ENCODE peak calls at places on chromosomes 13 and 19, in seven cellular contexts. E is spleen, N is GM23338, S is upper lobe of left lung, G is breast epithelium, C is HCT116, O is esophagus muscularis mucosa. M is an unnamed sample.

GRCh38 chr13:71395053-71395452 is 472.0 kb downstream of the DACH1 start:
- DNase-seq in N (no peak), G (no peak), O (no peak), S (no peak), C (no peak), E (no peak), M (no peak)

GRCh38 chr19:13417054-13417453 is 89.2 kb downstream of the CACNA1A start:
- DNase-seq in C (no peak), S (no peak), N (no peak), O (no peak), E (no peak), G (no peak), M (no peak)

GRCh38 chr19:7512400-7512851 is 3.5 kb upstream of the ZNF358 start:
- DNase-seq in S (no peak), C (no peak), E (no peak), N (peak; percentile 53), G (no peak), O (no peak), M (no peak)

GRCh38 chr13:94617389-94618000 is 15.8 kb downstream of the GPR180 start:
- DNase-seq in N (peak; percentile 35), O (no peak), C (no peak), G (no peak), S (no peak), E (no peak), M (no peak)

GRCh38 chr19:17671906-17672305 is 16.2 kb downstream of the UNC13A start:
- DNase-seq in O (no peak), N (peak; percentile 87), G (no peak), S (no peak), E (no peak), C (peak; percentile 68), M (no peak)

GRCh38 chr13:57470491-57470890 is 161.1 kb upstream of the PCDH17 start:
- DNase-seq in G (no peak), E (no peak), C (no peak), S (no peak), N (no peak), O (no peak), M (peak; percentile 72)

GRCh38 chr19:1756705-1757445 is 3.6 kb downstream of the ONECUT3 start:
- DNase-seq in S (no peak), E (no peak), N (no peak), G (no peak), O (no peak), C (no peak), M (no peak)

GRCh38 chr13:111575719-111576118 is 255.3 kb downstream of the TEX29 start:
- DNase-seq in G (no peak), N (no peak), S (no peak), O (no peak), E (no peak), C (no peak), M (no peak)

GRCh38 chr13:106520205-106521004 is 15.1 kb downstream of the EFNB2 start:
- DNase-seq in O (no peak), N (peak; percentile 43), E (no peak), S (no peak), G (no peak), C (no peak), M (no peak)

GRCh38 chr19:12077375-12077774 is 12.8 kb downstream of the ZNF844 start:
- DNase-seq in C (no peak), O (no peak), S (no peak), E (no peak), N (no peak), G (no peak), M (no peak)

GRCh38 chr13:48954086-48954485 is 21.6 kb upstream of the FNDC3A start:
- DNase-seq in N (no peak), O (no peak), C (no peak), S (no peak), G (no peak), E (no peak), M (no peak)

GRCh38 chr19:5048727-5049553 is 80.0 kb downstream of the KDM4B start:
- DNase-seq in S (no peak), G (no peak), N (no peak), O (no peak), C (no peak), E (no peak), M (no peak)

GRCh38 chr13:108427355-108427754 is 157.8 kb downstream of the TNFSF13B start:
- DNase-seq in E (no peak), N (no peak), G (no peak), C (no peak), S (no peak), O (peak; percentile 57), M (no peak)

GRCh38 chr19:1852294-1852646 is 4.0 kb upstream of the REXO1 start:
- DNase-seq in O (no peak), E (no peak), G (no peak), N (no peak), S (no peak), C (no peak), M (no peak)

GRCh38 chr13:102392810-102393209 is 9.0 kb downstream of the FGF14 start:
- DNase-seq in E (no peak), C (no peak), O (no peak), S (no peak), G (no peak), N (no peak), M (no peak)

GRCh38 chr19:4969772-4970531 is 1.0 kb downstream of the KDM4B start:
- DNase-seq in C (no peak), S (peak; percentile 57), E (peak; percentile 82), O (no peak), N (peak; percentile 32), G (no peak), M (no peak)

GRCh38 chr19:12933287-12934072 is at the start of gene FARSA:
- DNase-seq in S (peak; percentile 96), O (peak; percentile 97), N (peak; percentile 98), C (peak; percentile 83), E (peak; percentile 98), G (peak; percentile 94), M (peak; percentile 47)

GRCh38 chr13:59279024-59279423 is 884.7 kb downstream of the DIAPH3 start:
- DNase-seq in O (no peak), N (no peak), E (no peak), G (no peak), S (no peak), C (no peak), M (no peak)

GRCh38 chr13:96984061-96984508 is 10.2 kb downstream of the OXGR1 start:
- DNase-seq in E (peak; percentile 81), C (no peak), G (peak; percentile 57), N (peak; percentile 69), O (no peak), S (peak; percentile 70), M (no peak)

GRCh38 chr13:85142351-85142750 is 656.9 kb downstream of the SLITRK6 start:
- DNase-seq in N (no peak), G (no peak), S (no peak), E (no peak), O (no peak), C (no peak), M (peak; percentile 74)

GRCh38 chr19:482186-483041 is 13.9 kb upstream of the MADCAM1 start:
- DNase-seq in E (peak; percentile 55), N (no peak), O (no peak), G (no peak), S (no peak), C (no peak), M (no peak)

GRCh38 chr13:25687622-25688225 is 315.9 kb downstream of the ATP8A2 start:
- DNase-seq in G (no peak), S (no peak), O (no peak), N (no peak), C (no peak), E (no peak), M (no peak)
- TF ChIP-seq POLR2AphosphoS5 in G (no peak), S (no peak), O (no peak), N (no peak), C (no peak), E (no peak), M (no peak)

DNA sequence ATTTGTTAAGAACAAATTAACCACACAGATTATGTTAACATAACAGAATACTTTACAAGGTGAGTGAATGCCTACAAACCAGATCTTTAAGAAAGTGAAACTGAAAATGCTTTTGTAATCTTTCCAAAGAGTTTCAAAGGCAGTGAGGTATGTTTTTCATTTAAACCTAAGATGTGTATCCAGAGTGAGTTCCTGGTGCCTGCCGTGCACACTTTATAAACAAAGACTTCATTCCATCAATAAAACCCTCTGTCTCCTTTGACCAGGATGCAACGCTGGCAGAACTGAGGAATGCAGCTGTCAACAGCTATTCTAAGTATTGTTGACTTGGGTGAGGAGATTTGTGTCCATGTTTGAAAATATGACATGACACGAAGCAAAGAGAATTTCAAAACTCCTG is 344.6 kb downstream of the DNAJC15 start:
- DNase-seq in G (no peak), O (no peak), S (no peak), N (no peak), E (no peak), C (no peak), M (no peak)
- H3K4me3 ChIP-seq in G (peak overlapping the region; percentile 1), O (peak overlapping the region; percentile 25), S (peak overlapping the region; percentile 22), N (no peak overlapping the region), E (no peak overlapping the region), C (no peak overlapping the region), M (no peak overlapping the region)

DNA sequence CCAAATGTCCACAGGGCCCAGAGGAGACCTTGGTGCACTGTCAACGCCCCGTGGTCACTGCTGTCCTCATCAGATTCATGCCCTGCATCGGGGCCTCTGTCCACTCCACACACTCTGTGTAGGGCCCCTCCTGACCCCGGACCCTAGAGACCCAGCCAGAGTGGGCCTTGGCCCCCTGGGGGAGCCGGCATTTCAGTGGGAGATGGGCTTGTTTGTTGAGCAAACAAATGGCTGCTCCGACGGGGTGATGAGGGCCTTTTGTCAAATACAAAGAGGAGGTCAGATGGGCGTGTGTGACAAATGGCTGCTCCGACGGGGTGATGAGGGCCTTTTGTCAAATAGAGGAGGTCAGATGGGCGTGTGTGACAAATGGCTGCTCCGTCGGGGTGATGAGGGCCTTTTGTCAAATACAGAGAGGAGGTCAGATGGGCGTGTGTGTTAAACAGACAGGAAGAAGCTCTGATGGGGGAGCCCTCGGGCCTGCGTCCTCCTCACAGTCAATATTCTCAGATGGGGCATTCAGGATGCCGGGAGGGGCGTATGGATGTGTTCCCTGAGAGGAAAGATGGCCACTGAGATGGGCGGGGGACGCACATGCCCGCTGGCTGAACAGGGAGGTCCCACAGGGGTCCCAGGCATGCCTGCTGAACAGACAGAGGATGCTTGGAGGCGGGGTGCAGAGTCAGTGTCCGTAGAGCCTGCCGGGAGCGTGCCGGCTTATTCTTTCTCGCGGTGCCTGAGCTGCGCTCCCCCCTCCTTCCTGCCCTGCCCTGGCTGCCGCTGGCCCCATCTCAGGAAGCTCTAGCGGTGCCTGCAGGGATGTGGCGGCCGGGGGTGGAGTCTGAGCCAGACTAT is 36.3 kb downstream of the SMIM24 start:
- DNase-seq in N (peak; percentile 80), C (no peak), O (peak; percentile 87), E (peak; percentile 85), S (no peak), G (no peak), M (no peak)
- H3K36me3 ChIP-seq in N (no peaks in the 10 kb centered on the region), C (peaks cover 7% of the 10 kb centered on the region), O (peaks cover 73% of the 10 kb centered on the region), E (peaks cover 86% of the 10 kb centered on the region), S (peaks cover 30% of the 10 kb centered on the region), G (no peaks in the 10 kb centered on the region), M (peaks cover 41% of the 10 kb centered on the region)

DNA sequence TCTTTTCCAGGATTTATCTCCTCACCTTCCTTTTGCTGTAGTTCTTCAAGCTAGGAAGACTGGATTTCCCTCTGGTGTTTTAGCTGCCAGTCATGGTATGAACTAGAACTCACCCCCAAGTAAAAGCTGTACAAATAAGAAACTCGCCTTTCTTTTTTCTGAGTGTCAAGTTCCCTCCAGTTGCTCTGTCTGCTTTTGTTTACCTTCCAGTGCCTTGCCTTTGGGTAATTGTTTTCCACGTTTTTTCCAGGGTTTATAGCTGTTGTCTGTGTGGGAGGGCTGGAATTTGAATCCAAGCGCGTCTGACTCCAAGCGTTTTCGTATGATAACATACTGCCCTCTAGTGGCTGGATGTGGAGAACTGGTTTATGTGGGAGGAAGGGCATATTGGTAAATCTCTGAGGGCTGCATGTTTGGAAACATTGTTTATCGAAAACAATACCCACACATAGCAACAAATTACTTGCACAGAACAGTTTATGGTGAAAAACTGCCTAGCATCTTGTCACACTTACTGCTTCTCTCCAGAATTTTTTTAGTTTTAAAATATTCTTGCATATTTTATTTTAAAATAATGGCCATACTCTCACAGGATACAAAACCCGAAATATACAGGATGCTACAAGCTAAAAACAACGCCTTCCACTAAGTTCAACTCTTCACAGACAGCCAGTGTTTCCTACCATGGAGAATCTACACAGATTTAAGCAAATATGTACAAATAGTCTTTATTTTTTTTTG is 19.2 kb downstream of the RCN3 start:
- DNase-seq in S (peak; percentile 69), O (peak; percentile 94), C (peak; percentile 85), G (peak; percentile 68), E (no peak), N (peak; percentile 98), M (peak; percentile 89)
- TF ChIP-seq POLR2AphosphoS5 in S (no peak), O (peak; percentile 45), C (no peak), G (no peak), E (no peak), N (no peak), M (peak; percentile 36)